ENCODE peak calls at places on chromosomes 6 and 20, in eight cellular contexts. One of them, this sample, is unnamed.
A peak's percentile ranks its signal among the peaks of the same experiment; 100 is the strongest.

GRCh38 chr20:33791959-33792597 is 19.1 kb upstream of the CHMP4B start:
- DNase-seq in suprapubic skin: no peak
- DNase-seq in CD4-positive, alpha-beta T cell: peak; percentile 44
- DNase-seq in mammary epithelial cell: no peak
- DNase-seq in K562: peak; percentile 77
- DNase-seq in IMR-90: peak; percentile 37
- DNase-seq in lower lobe of right lung: peak; percentile 66
- DNase-seq in SK-N-SH: peak; percentile 87
- DNase-seq in this sample: peak; percentile 73

GRCh38 chr6:166488701-166489100 is 97.8 kb downstream of the RAMACL start:
- DNase-seq in lower lobe of right lung: no peak
- DNase-seq in suprapubic skin: no peak
- DNase-seq in IMR-90: no peak
- DNase-seq in K562: no peak
- DNase-seq in mammary epithelial cell: no peak
- DNase-seq in CD4-positive, alpha-beta T cell: no peak
- DNase-seq in SK-N-SH: no peak
- DNase-seq in this sample: no peak

GRCh38 chr6:11096109-11096508 is 2.5 kb downstream of the SMIM13 start:
- DNase-seq in lower lobe of right lung: no peak
- DNase-seq in CD4-positive, alpha-beta T cell: no peak
- DNase-seq in suprapubic skin: no peak
- DNase-seq in K562: no peak
- DNase-seq in IMR-90: peak; percentile 80
- DNase-seq in mammary epithelial cell: peak; percentile 65
- DNase-seq in SK-N-SH: peak; percentile 27
- DNase-seq in this sample: peak; percentile 18

GRCh38 chr6:11307226-11307625 is 74.8 kb upstream of the NEDD9 start:
- DNase-seq in lower lobe of right lung: no peak
- DNase-seq in CD4-positive, alpha-beta T cell: no peak
- DNase-seq in SK-N-SH: no peak
- DNase-seq in suprapubic skin: no peak
- DNase-seq in mammary epithelial cell: peak; percentile 29
- DNase-seq in IMR-90: no peak
- DNase-seq in K562: no peak
- DNase-seq in this sample: no peak

GRCh38 chr20:35663813-35664543 is 722 bp downstream of the CPNE1 start:
- DNase-seq in K562: peak; percentile 32
- DNase-seq in CD4-positive, alpha-beta T cell: peak; percentile 47
- DNase-seq in lower lobe of right lung: peak; percentile 56
- DNase-seq in SK-N-SH: peak; percentile 59
- DNase-seq in IMR-90: peak; percentile 6
- DNase-seq in mammary epithelial cell: peak; percentile 54
- DNase-seq in suprapubic skin: peak; percentile 79
- DNase-seq in this sample: peak; percentile 62

GRCh38 chr6:18154507-18155272 is at the start of gene TPMT:
- DNase-seq in SK-N-SH: no peak
- DNase-seq in K562: no peak
- DNase-seq in mammary epithelial cell: no peak
- DNase-seq in lower lobe of right lung: peak; percentile 59
- DNase-seq in IMR-90: no peak
- DNase-seq in CD4-positive, alpha-beta T cell: no peak
- DNase-seq in suprapubic skin: peak; percentile 99
- DNase-seq in this sample: no peak

GRCh38 chr20:19814241-19814640 is 56.2 kb downstream of the RIN2 start:
- DNase-seq in IMR-90: no peak
- DNase-seq in mammary epithelial cell: no peak
- DNase-seq in K562: no peak
- DNase-seq in lower lobe of right lung: no peak
- DNase-seq in SK-N-SH: no peak
- DNase-seq in suprapubic skin: no peak
- DNase-seq in CD4-positive, alpha-beta T cell: no peak
- DNase-seq in this sample: no peak

GRCh38 chr6:110195639-110196038 is 15.4 kb downstream of the CDC40 start:
- DNase-seq in suprapubic skin: no peak
- DNase-seq in lower lobe of right lung: no peak
- DNase-seq in IMR-90: no peak
- DNase-seq in SK-N-SH: no peak
- DNase-seq in CD4-positive, alpha-beta T cell: no peak
- DNase-seq in K562: no peak
- DNase-seq in mammary epithelial cell: no peak
- DNase-seq in this sample: no peak

GRCh38 chr6:110233769-110234374 is 53.6 kb downstream of the CDC40 start:
- DNase-seq in IMR-90: peak; percentile 35
- DNase-seq in CD4-positive, alpha-beta T cell: no peak
- DNase-seq in lower lobe of right lung: no peak
- DNase-seq in K562: no peak
- DNase-seq in mammary epithelial cell: no peak
- DNase-seq in SK-N-SH: no peak
- DNase-seq in suprapubic skin: no peak
- DNase-seq in this sample: no peak

GRCh38 chr6:121590438-121590837 is 155.0 kb downstream of the GJA1 start:
- DNase-seq in lower lobe of right lung: no peak
- DNase-seq in IMR-90: peak; percentile 72
- DNase-seq in SK-N-SH: no peak
- DNase-seq in K562: no peak
- DNase-seq in mammary epithelial cell: no peak
- DNase-seq in suprapubic skin: no peak
- DNase-seq in CD4-positive, alpha-beta T cell: no peak
- DNase-seq in this sample: no peak

GRCh38 chr6:8400663-8401062 is 34.7 kb downstream of the SLC35B3 start:
- DNase-seq in lower lobe of right lung: no peak
- DNase-seq in suprapubic skin: no peak
- DNase-seq in IMR-90: no peak
- DNase-seq in SK-N-SH: no peak
- DNase-seq in mammary epithelial cell: peak; percentile 23
- DNase-seq in K562: no peak
- DNase-seq in CD4-positive, alpha-beta T cell: no peak
- DNase-seq in this sample: no peak

DNA sequence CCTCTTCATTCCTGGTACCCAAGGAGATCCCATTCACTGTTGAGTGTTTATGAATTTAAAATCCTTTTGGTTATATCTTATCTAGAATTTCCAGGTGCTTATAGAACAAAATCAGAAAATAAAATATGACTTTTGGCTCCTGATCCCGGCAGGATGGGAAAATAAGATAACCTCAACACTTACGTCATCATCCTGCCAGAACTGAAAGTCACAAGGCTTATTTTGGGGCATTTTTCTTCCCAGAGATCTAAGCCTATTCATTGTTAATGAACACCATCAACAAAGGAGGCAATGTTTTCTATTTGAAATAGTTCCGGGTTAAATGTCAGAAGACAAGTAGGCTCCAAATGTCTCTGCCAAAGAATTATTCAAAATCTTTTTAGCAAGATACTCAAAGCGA is 580.6 kb downstream of the TFAP2A start:
- DNase-seq in mammary epithelial cell: no peak
- DNase-seq in CD4-positive, alpha-beta T cell: no peak
- DNase-seq in SK-N-SH: no peak
- DNase-seq in suprapubic skin: no peak
- DNase-seq in IMR-90: no peak
- DNase-seq in K562: no peak
- DNase-seq in lower lobe of right lung: no peak
- DNase-seq in this sample: no peak
- H3K9me3 ChIP-seq in mammary epithelial cell: no peaks in the 10 kb centered on the region
- H3K9me3 ChIP-seq in CD4-positive, alpha-beta T cell: no peaks in the 10 kb centered on the region
- H3K9me3 ChIP-seq in SK-N-SH: no peaks in the 10 kb centered on the region
- H3K9me3 ChIP-seq in suprapubic skin: no peaks in the 10 kb centered on the region
- H3K9me3 ChIP-seq in IMR-90: no peaks in the 10 kb centered on the region
- H3K9me3 ChIP-seq in K562: no peaks in the 10 kb centered on the region
- H3K9me3 ChIP-seq in lower lobe of right lung: no peaks in the 10 kb centered on the region
- H3K9me3 ChIP-seq in this sample: no peaks in the 10 kb centered on the region

DNA sequence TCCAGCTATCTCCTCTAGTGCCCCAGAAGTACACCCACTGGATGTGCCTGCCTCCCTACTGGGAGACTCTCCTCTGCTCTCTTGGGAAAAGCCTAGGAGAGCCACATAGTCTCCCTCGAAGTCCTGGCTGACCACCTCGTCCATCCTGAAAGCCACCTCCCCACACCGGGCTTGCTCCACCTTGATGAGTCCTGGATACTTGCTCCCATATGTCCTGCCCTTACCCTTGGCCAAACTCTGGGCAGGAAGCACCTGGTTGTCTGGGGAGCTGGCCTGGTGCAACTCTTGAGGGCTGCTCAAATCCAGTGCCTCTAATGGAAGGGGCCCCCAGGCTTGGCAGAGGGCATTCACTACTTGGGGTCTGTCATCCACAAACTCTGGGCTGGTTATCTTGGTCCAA is 19.3 kb downstream of the KIAA1755 start:
- DNase-seq in SK-N-SH: no peak
- DNase-seq in mammary epithelial cell: no peak
- DNase-seq in suprapubic skin: no peak
- DNase-seq in lower lobe of right lung: no peak
- DNase-seq in IMR-90: no peak
- DNase-seq in K562: no peak
- DNase-seq in CD4-positive, alpha-beta T cell: no peak
- DNase-seq in this sample: no peak
- H3K9me3 ChIP-seq in SK-N-SH: peaks cover 9% of the 10 kb centered on the region
- H3K9me3 ChIP-seq in mammary epithelial cell: peaks cover 26% of the 10 kb centered on the region
- H3K9me3 ChIP-seq in suprapubic skin: no peaks in the 10 kb centered on the region
- H3K9me3 ChIP-seq in lower lobe of right lung: peaks cover 27% of the 10 kb centered on the region
- H3K9me3 ChIP-seq in IMR-90: peaks cover 19% of the 10 kb centered on the region
- H3K9me3 ChIP-seq in K562: peaks cover 20% of the 10 kb centered on the region
- H3K9me3 ChIP-seq in CD4-positive, alpha-beta T cell: peaks cover 18% of the 10 kb centered on the region
- H3K9me3 ChIP-seq in this sample: peaks cover 17% of the 10 kb centered on the region

GRCh38 chr6:137490506-137490905 is 3.7 kb downstream of the OLIG3 start:
- DNase-seq in IMR-90: no peak
- DNase-seq in suprapubic skin: no peak
- DNase-seq in SK-N-SH: no peak
- DNase-seq in CD4-positive, alpha-beta T cell: no peak
- DNase-seq in mammary epithelial cell: no peak
- DNase-seq in K562: no peak
- DNase-seq in lower lobe of right lung: no peak
- DNase-seq in this sample: no peak

GRCh38 chr6:137490961-137491360 is 3.2 kb downstream of the OLIG3 start:
- DNase-seq in suprapubic skin: no peak
- DNase-seq in lower lobe of right lung: no peak
- DNase-seq in SK-N-SH: no peak
- DNase-seq in mammary epithelial cell: no peak
- DNase-seq in K562: no peak
- DNase-seq in IMR-90: no peak
- DNase-seq in CD4-positive, alpha-beta T cell: no peak
- DNase-seq in this sample: no peak

GRCh38 chr6:137487947-137488735 is 6.1 kb downstream of the OLIG3 start:
- DNase-seq in IMR-90: no peak
- DNase-seq in CD4-positive, alpha-beta T cell: no peak
- DNase-seq in mammary epithelial cell: no peak
- DNase-seq in K562: no peak
- DNase-seq in SK-N-SH: peak; percentile 27
- DNase-seq in lower lobe of right lung: no peak
- DNase-seq in suprapubic skin: no peak
- DNase-seq in this sample: no peak

GRCh38 chr6:137488736-137489409 is 5.3 kb downstream of the OLIG3 start:
- DNase-seq in IMR-90: no peak
- DNase-seq in suprapubic skin: no peak
- DNase-seq in lower lobe of right lung: peak; percentile 50
- DNase-seq in K562: no peak
- DNase-seq in CD4-positive, alpha-beta T cell: no peak
- DNase-seq in SK-N-SH: peak; percentile 33
- DNase-seq in mammary epithelial cell: no peak
- DNase-seq in this sample: no peak

DNA sequence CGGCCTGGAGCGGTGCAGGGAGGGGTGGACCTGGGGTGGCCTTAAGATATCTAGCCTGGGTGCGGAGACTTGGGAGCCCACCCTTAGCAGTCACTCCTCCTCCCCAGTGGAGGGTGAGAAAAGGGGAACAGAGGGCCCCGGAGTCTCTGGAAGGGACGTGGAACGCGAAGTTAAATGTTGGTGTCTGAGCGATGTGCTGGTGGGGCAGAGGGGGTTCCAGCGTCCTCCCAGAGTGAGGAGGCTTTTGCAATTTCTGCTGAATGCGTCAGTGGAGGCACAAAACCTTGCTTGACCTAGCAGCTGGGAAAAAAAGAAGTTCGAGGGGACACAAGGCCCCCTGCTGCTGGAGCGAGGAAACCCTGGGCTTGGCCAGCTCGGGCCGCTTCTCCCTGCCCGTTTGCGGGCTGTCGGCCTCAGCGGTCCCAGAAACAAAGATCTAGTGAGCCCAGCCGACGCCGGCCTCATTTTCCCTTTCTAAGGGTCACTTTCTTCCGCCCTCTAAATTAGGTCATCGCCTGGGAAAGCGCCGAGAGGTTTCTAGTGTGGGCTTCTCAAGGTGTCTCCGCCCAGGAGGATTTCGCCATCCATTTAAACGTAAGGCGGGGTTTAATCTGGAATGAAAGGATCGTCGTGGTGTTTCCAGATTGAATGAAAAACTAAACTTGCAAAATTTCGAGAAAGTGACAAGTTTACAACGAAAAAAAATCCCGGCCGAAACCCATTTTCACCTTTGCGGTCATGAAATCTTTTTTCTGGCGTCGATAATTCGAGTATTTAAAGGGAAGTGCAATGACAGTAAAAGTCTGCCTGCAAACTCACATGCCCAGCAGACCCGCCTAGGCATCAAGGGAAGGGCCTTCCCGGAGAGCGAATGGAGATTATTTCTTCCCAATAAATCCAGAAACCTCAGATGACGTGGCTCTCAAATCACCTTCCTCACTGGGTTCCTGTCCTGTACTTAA is 4.5 kb downstream of the OLIG3 start:
- DNase-seq in K562: no peak
- DNase-seq in SK-N-SH: peak; percentile 42
- DNase-seq in IMR-90: no peak
- DNase-seq in mammary epithelial cell: no peak
- DNase-seq in CD4-positive, alpha-beta T cell: no peak
- DNase-seq in lower lobe of right lung: peak; percentile 48
- DNase-seq in suprapubic skin: no peak
- DNase-seq in this sample: no peak
- H3K9me3 ChIP-seq in K562: no peaks in the 10 kb centered on the region
- H3K9me3 ChIP-seq in SK-N-SH: no peaks in the 10 kb centered on the region
- H3K9me3 ChIP-seq in IMR-90: peaks cover 10% of the 10 kb centered on the region
- H3K9me3 ChIP-seq in mammary epithelial cell: no peaks in the 10 kb centered on the region
- H3K9me3 ChIP-seq in CD4-positive, alpha-beta T cell: peaks cover 6% of the 10 kb centered on the region
- H3K9me3 ChIP-seq in lower lobe of right lung: no peaks in the 10 kb centered on the region
- H3K9me3 ChIP-seq in suprapubic skin: no peaks in the 10 kb centered on the region
- H3K9me3 ChIP-seq in this sample: no peaks in the 10 kb centered on the region

GRCh38 chr20:50220894-50221266 is 30.2 kb downstream of the CEBPB start:
- DNase-seq in suprapubic skin: no peak
- DNase-seq in mammary epithelial cell: no peak
- DNase-seq in K562: no peak
- DNase-seq in SK-N-SH: no peak
- DNase-seq in lower lobe of right lung: no peak
- DNase-seq in IMR-90: no peak
- DNase-seq in CD4-positive, alpha-beta T cell: no peak
- DNase-seq in this sample: no peak

GRCh38 chr20:50220093-50220893 is 29.7 kb downstream of the CEBPB start:
- DNase-seq in suprapubic skin: no peak
- DNase-seq in mammary epithelial cell: no peak
- DNase-seq in lower lobe of right lung: peak; percentile 45
- DNase-seq in K562: no peak
- DNase-seq in CD4-positive, alpha-beta T cell: no peak
- DNase-seq in IMR-90: no peak
- DNase-seq in SK-N-SH: no peak
- DNase-seq in this sample: no peak

GRCh38 chr20:50223321-50223995 is 32.8 kb downstream of the CEBPB start:
- DNase-seq in IMR-90: no peak
- DNase-seq in suprapubic skin: no peak
- DNase-seq in SK-N-SH: no peak
- DNase-seq in CD4-positive, alpha-beta T cell: no peak
- DNase-seq in K562: no peak
- DNase-seq in lower lobe of right lung: peak; percentile 64
- DNase-seq in mammary epithelial cell: no peak
- DNase-seq in this sample: no peak

GRCh38 chr20:50222568-50223320 is 32.1 kb downstream of the CEBPB start:
- DNase-seq in IMR-90: no peak
- DNase-seq in suprapubic skin: no peak
- DNase-seq in lower lobe of right lung: no peak
- DNase-seq in CD4-positive, alpha-beta T cell: no peak
- DNase-seq in K562: no peak
- DNase-seq in SK-N-SH: no peak
- DNase-seq in mammary epithelial cell: no peak
- DNase-seq in this sample: no peak

GRCh38 chr20:50221501-50222323 is 31.1 kb downstream of the CEBPB start:
- DNase-seq in suprapubic skin: no peak
- DNase-seq in lower lobe of right lung: peak; percentile 74
- DNase-seq in CD4-positive, alpha-beta T cell: no peak
- DNase-seq in K562: no peak
- DNase-seq in mammary epithelial cell: peak; percentile 49
- DNase-seq in SK-N-SH: no peak
- DNase-seq in IMR-90: peak; percentile 17
- DNase-seq in this sample: no peak
- H3K9me3 ChIP-seq in suprapubic skin: no peaks in the 10 kb centered on the region
- H3K9me3 ChIP-seq in lower lobe of right lung: no peaks in the 10 kb centered on the region
- H3K9me3 ChIP-seq in CD4-positive, alpha-beta T cell: no peaks in the 10 kb centered on the region
- H3K9me3 ChIP-seq in K562: no peaks in the 10 kb centered on the region
- H3K9me3 ChIP-seq in mammary epithelial cell: no peaks in the 10 kb centered on the region
- H3K9me3 ChIP-seq in SK-N-SH: no peaks in the 10 kb centered on the region
- H3K9me3 ChIP-seq in IMR-90: peaks cover 6% of the 10 kb centered on the region
- H3K9me3 ChIP-seq in this sample: no peaks in the 10 kb centered on the region

This sample was measured in SJCRH30.